ENCODE peak calls at places on chromosomes 4 and X, in four cellular contexts. One of them, this sample, is unnamed.

GRCh38 chr4:38162240-38162784 is 202.1 kb downstream of the PTTG2 start:
- DNase-seq in GM23248: peak
- DNase-seq in psoas muscle: no peak
- DNase-seq in GM03348: no peak
- DNase-seq in this sample: peak

GRCh38 chrX:154733072-154733425 is 17.8 kb downstream of the GAB3 start:
- DNase-seq in GM23248: no peak
- DNase-seq in psoas muscle: no peak
- DNase-seq in GM03348: no peak
- DNase-seq in this sample: no peak

GRCh38 chr4:145881991-145882390 is 56.6 kb downstream of the ZNF827 start:
- DNase-seq in GM23248: no peak
- DNase-seq in psoas muscle: no peak
- DNase-seq in GM03348: no peak
- DNase-seq in this sample: peak

GRCh38 chr4:1207157-1207470 is 34.7 kb upstream of the SPON2 start:
- DNase-seq in GM23248: no peak
- DNase-seq in psoas muscle: no peak
- DNase-seq in GM03348: no peak
- DNase-seq in this sample: no peak

GRCh38 chr4:119238068-119238722 is 25.7 kb downstream of the USP53 start:
- DNase-seq in GM23248: no peak
- DNase-seq in psoas muscle: no peak
- DNase-seq in GM03348: no peak
- DNase-seq in this sample: no peak

GRCh38 chr4:1731180-1731579 is 9.9 kb downstream of the TACC3 start:
- DNase-seq in GM23248: no peak
- DNase-seq in psoas muscle: no peak
- DNase-seq in GM03348: no peak
- DNase-seq in this sample: no peak

GRCh38 chr4:101224358-101225218 is 122.7 kb downstream of the PPP3CA start:
- DNase-seq in GM23248: no peak
- DNase-seq in psoas muscle: no peak
- DNase-seq in GM03348: no peak
- DNase-seq in this sample: no peak

GRCh38 chr4:184896868-184897715 is 71.3 kb upstream of the ACSL1 start:
- DNase-seq in GM23248: no peak
- DNase-seq in psoas muscle: no peak
- DNase-seq in GM03348: no peak
- DNase-seq in this sample: no peak

GRCh38 chr4:94802091-94802490 is 44.3 kb downstream of the BMPR1B start:
- DNase-seq in GM23248: no peak
- DNase-seq in psoas muscle: no peak
- DNase-seq in GM03348: no peak
- DNase-seq in this sample: no peak

GRCh38 chr4:15003441-15003890 is 1.2 kb downstream of the CPEB2 start:
- DNase-seq in GM23248: peak
- DNase-seq in psoas muscle: peak
- DNase-seq in GM03348: peak
- DNase-seq in this sample: peak

GRCh38 chrX:5681159-5681558 is 547.5 kb downstream of the NLGN4X start:
- DNase-seq in GM23248: no peak
- DNase-seq in psoas muscle: no peak
- DNase-seq in GM03348: peak
- DNase-seq in this sample: no peak

GRCh38 chrX:150635952-150636351 is 57.2 kb upstream of the MTMR1 start:
- DNase-seq in GM23248: peak
- DNase-seq in psoas muscle: no peak
- DNase-seq in GM03348: peak
- DNase-seq in this sample: no peak

GRCh38 chrX:109624641-109625311 is at the start of gene KCNE5:
- DNase-seq in GM23248: peak
- DNase-seq in psoas muscle: no peak
- DNase-seq in GM03348: peak
- DNase-seq in this sample: no peak

GRCh38 chr4:188941524-188942109 is 802.4 kb downstream of the TRIML1 start:
- DNase-seq in GM23248: peak
- DNase-seq in psoas muscle: no peak
- DNase-seq in GM03348: peak
- DNase-seq in this sample: no peak